ENCODE peak calls at places on chromosomes 4 and X, in six cellular contexts. One of them, this sample, is unnamed.
A peak's percentile ranks its signal among the peaks of the same experiment; 100 is the strongest.

GRCh38 chr4:188387134-188387791 is 248.0 kb downstream of the TRIML1 start:
- DNase-seq in A172: peak; percentile 55
- DNase-seq in myocyte: peak; percentile 1
- DNase-seq in stimulated activated CD4-positive, alpha-beta T cell treated with anti-CD3 and anti-CD28 coated beads, Interleukin-15, amount 100 ng/mL, for 1 hour: no peak
- DNase-seq in AG20443: peak; percentile 20
- DNase-seq in cardiac fibroblast: peak; percentile 28
- DNase-seq in this sample: no peak

GRCh38 chr4:52907510-52907909 is 45.4 kb downstream of the RASL11B start:
- DNase-seq in AG20443: no peak
- DNase-seq in cardiac fibroblast: no peak
- DNase-seq in myocyte: no peak
- DNase-seq in A172: no peak
- DNase-seq in stimulated activated CD4-positive, alpha-beta T cell treated with anti-CD3 and anti-CD28 coated beads, Interleukin-15, amount 100 ng/mL, for 1 hour: no peak
- DNase-seq in this sample: peak; percentile 12

GRCh38 chrX:64427281-64427680 is 32.0 kb upstream of the MTMR8 start:
- DNase-seq in cardiac fibroblast: no peak
- DNase-seq in myocyte: no peak
- DNase-seq in stimulated activated CD4-positive, alpha-beta T cell treated with anti-CD3 and anti-CD28 coated beads, Interleukin-15, amount 100 ng/mL, for 1 hour: no peak
- DNase-seq in A172: no peak
- DNase-seq in AG20443: no peak
- DNase-seq in this sample: no peak

GRCh38 chr4:150578745-150579470 is 3.0 kb upstream of the MAB21L2 start:
- DNase-seq in stimulated activated CD4-positive, alpha-beta T cell treated with anti-CD3 and anti-CD28 coated beads, Interleukin-15, amount 100 ng/mL, for 1 hour: no peak
- DNase-seq in myocyte: peak; percentile 78
- DNase-seq in A172: no peak
- DNase-seq in cardiac fibroblast: peak; percentile 20
- DNase-seq in AG20443: no peak
- DNase-seq in this sample: no peak

GRCh38 chrX:30577362-30577961 is at the start of gene TASL:
- DNase-seq in cardiac fibroblast: no peak
- DNase-seq in myocyte: no peak
- DNase-seq in stimulated activated CD4-positive, alpha-beta T cell treated with anti-CD3 and anti-CD28 coated beads, Interleukin-15, amount 100 ng/mL, for 1 hour: peak; percentile 9
- DNase-seq in AG20443: no peak
- DNase-seq in A172: no peak
- DNase-seq in this sample: no peak

GRCh38 chr4:168674077-168674747 is 177.4 kb downstream of the PALLD start:
- DNase-seq in myocyte: no peak
- DNase-seq in AG20443: no peak
- DNase-seq in stimulated activated CD4-positive, alpha-beta T cell treated with anti-CD3 and anti-CD28 coated beads, Interleukin-15, amount 100 ng/mL, for 1 hour: no peak
- DNase-seq in A172: no peak
- DNase-seq in cardiac fibroblast: peak; percentile 76
- DNase-seq in this sample: peak; percentile 32

GRCh38 chr4:22435652-22436051 is 80.2 kb downstream of the ADGRA3 start:
- DNase-seq in A172: no peak
- DNase-seq in cardiac fibroblast: no peak
- DNase-seq in myocyte: no peak
- DNase-seq in AG20443: no peak
- DNase-seq in stimulated activated CD4-positive, alpha-beta T cell treated with anti-CD3 and anti-CD28 coated beads, Interleukin-15, amount 100 ng/mL, for 1 hour: no peak
- DNase-seq in this sample: no peak

GRCh38 chr4:78360466-78360865 is 191.1 kb upstream of the ANXA3 start:
- DNase-seq in AG20443: no peak
- DNase-seq in myocyte: no peak
- DNase-seq in stimulated activated CD4-positive, alpha-beta T cell treated with anti-CD3 and anti-CD28 coated beads, Interleukin-15, amount 100 ng/mL, for 1 hour: no peak
- DNase-seq in cardiac fibroblast: no peak
- DNase-seq in A172: no peak
- DNase-seq in this sample: no peak

GRCh38 chrX:50805316-50805715 is 8.7 kb downstream of the SHROOM4 start:
- DNase-seq in AG20443: no peak
- DNase-seq in cardiac fibroblast: peak; percentile 25
- DNase-seq in myocyte: no peak
- DNase-seq in stimulated activated CD4-positive, alpha-beta T cell treated with anti-CD3 and anti-CD28 coated beads, Interleukin-15, amount 100 ng/mL, for 1 hour: no peak
- DNase-seq in A172: no peak
- DNase-seq in this sample: no peak

GRCh38 chr4:7854211-7854610 is 85.5 kb downstream of the AFAP1 start:
- DNase-seq in A172: no peak
- DNase-seq in stimulated activated CD4-positive, alpha-beta T cell treated with anti-CD3 and anti-CD28 coated beads, Interleukin-15, amount 100 ng/mL, for 1 hour: no peak
- DNase-seq in AG20443: no peak
- DNase-seq in cardiac fibroblast: no peak
- DNase-seq in myocyte: peak; percentile 58
- DNase-seq in this sample: no peak

GRCh38 chr4:54371211-54371610 is 142.1 kb downstream of the PDGFRA start:
- DNase-seq in cardiac fibroblast: no peak
- DNase-seq in myocyte: no peak
- DNase-seq in A172: no peak
- DNase-seq in AG20443: no peak
- DNase-seq in stimulated activated CD4-positive, alpha-beta T cell treated with anti-CD3 and anti-CD28 coated beads, Interleukin-15, amount 100 ng/mL, for 1 hour: no peak
- DNase-seq in this sample: no peak

GRCh38 chr4:1806223-1806564 is 13.1 kb downstream of the FGFR3 start:
- DNase-seq in myocyte: no peak
- DNase-seq in cardiac fibroblast: no peak
- DNase-seq in stimulated activated CD4-positive, alpha-beta T cell treated with anti-CD3 and anti-CD28 coated beads, Interleukin-15, amount 100 ng/mL, for 1 hour: no peak
- DNase-seq in A172: no peak
- DNase-seq in AG20443: no peak
- DNase-seq in this sample: no peak

GRCh38 chrX:40479777-40480318 is 100.9 kb upstream of the ATP6AP2 start:
- DNase-seq in AG20443: no peak
- DNase-seq in myocyte: no peak
- DNase-seq in stimulated activated CD4-positive, alpha-beta T cell treated with anti-CD3 and anti-CD28 coated beads, Interleukin-15, amount 100 ng/mL, for 1 hour: no peak
- DNase-seq in cardiac fibroblast: no peak
- DNase-seq in A172: peak; percentile 94
- DNase-seq in this sample: no peak

GRCh38 chr4:7746351-7747061 is 193.2 kb downstream of the AFAP1 start:
- DNase-seq in stimulated activated CD4-positive, alpha-beta T cell treated with anti-CD3 and anti-CD28 coated beads, Interleukin-15, amount 100 ng/mL, for 1 hour: no peak
- DNase-seq in cardiac fibroblast: no peak
- DNase-seq in A172: no peak
- DNase-seq in AG20443: no peak
- DNase-seq in myocyte: no peak
- DNase-seq in this sample: no peak

GRCh38 chr4:188006285-188006848 is 10.8 kb downstream of the ZFP42 start:
- DNase-seq in stimulated activated CD4-positive, alpha-beta T cell treated with anti-CD3 and anti-CD28 coated beads, Interleukin-15, amount 100 ng/mL, for 1 hour: no peak
- DNase-seq in myocyte: no peak
- DNase-seq in A172: no peak
- DNase-seq in cardiac fibroblast: no peak
- DNase-seq in AG20443: no peak
- DNase-seq in this sample: no peak

GRCh38 chr4:148790246-148790645 is 348.0 kb upstream of the NR3C2 start:
- DNase-seq in AG20443: no peak
- DNase-seq in stimulated activated CD4-positive, alpha-beta T cell treated with anti-CD3 and anti-CD28 coated beads, Interleukin-15, amount 100 ng/mL, for 1 hour: no peak
- DNase-seq in A172: no peak
- DNase-seq in myocyte: no peak
- DNase-seq in cardiac fibroblast: no peak
- DNase-seq in this sample: no peak

GRCh38 chr4:173448103-173448502 is 49.2 kb upstream of the SCRG1 start:
- DNase-seq in stimulated activated CD4-positive, alpha-beta T cell treated with anti-CD3 and anti-CD28 coated beads, Interleukin-15, amount 100 ng/mL, for 1 hour: no peak
- DNase-seq in AG20443: peak; percentile 67
- DNase-seq in A172: peak; percentile 18
- DNase-seq in cardiac fibroblast: peak; percentile 47
- DNase-seq in myocyte: peak; percentile 94
- DNase-seq in this sample: no peak

GRCh38 chr4:55438314-55438713 is 42.6 kb downstream of the TMEM165 start:
- DNase-seq in stimulated activated CD4-positive, alpha-beta T cell treated with anti-CD3 and anti-CD28 coated beads, Interleukin-15, amount 100 ng/mL, for 1 hour: no peak
- DNase-seq in A172: no peak
- DNase-seq in AG20443: no peak
- DNase-seq in myocyte: no peak
- DNase-seq in cardiac fibroblast: no peak
- DNase-seq in this sample: no peak

GRCh38 chr4:87559090-87559837 is 30.1 kb upstream of the SPARCL1 start:
- DNase-seq in myocyte: peak; percentile 85
- DNase-seq in stimulated activated CD4-positive, alpha-beta T cell treated with anti-CD3 and anti-CD28 coated beads, Interleukin-15, amount 100 ng/mL, for 1 hour: no peak
- DNase-seq in cardiac fibroblast: no peak
- DNase-seq in A172: no peak
- DNase-seq in AG20443: no peak
- DNase-seq in this sample: no peak

GRCh38 chrX:129808163-129808828 is 28.5 kb downstream of the SASH3 start:
- DNase-seq in cardiac fibroblast: peak; percentile 68
- DNase-seq in stimulated activated CD4-positive, alpha-beta T cell treated with anti-CD3 and anti-CD28 coated beads, Interleukin-15, amount 100 ng/mL, for 1 hour: no peak
- DNase-seq in myocyte: no peak
- DNase-seq in A172: no peak
- DNase-seq in AG20443: no peak
- DNase-seq in this sample: no peak